ENCODE peak calls at places on chromosomes 16 and 17, in four cellular contexts. H is left lung, Q is stomach, D is neural progenitor cell. M is an unnamed sample.
A peak's percentile ranks its signal among the peaks of the same experiment; 100 is the strongest.

GRCh38 chr17:30219833-30220232 is 15.7 kb downstream of the SLC6A4 start:
- DNase-seq in Q (no peak), D (no peak), H (no peak), M (no peak)

GRCh38 chr16:49048557-49048956 is 233.1 kb downstream of the CBLN1 start:
- DNase-seq in H (no peak), Q (no peak), D (no peak), M (no peak)

GRCh38 chr16:8660841-8661301 is 13.5 kb upstream of the ABAT start:
- DNase-seq in D (peak; percentile 86), Q (peak; percentile 82), H (peak; percentile 49), M (no peak)

GRCh38 chr17:60134396-60135159 is 15.2 kb upstream of the CA4 start:
- DNase-seq in Q (peak; percentile 19), D (no peak), H (no peak), M (peak; percentile 21)

GRCh38 chr17:45244725-45245656 is 16.9 kb downstream of the SPATA32 start:
- DNase-seq in D (no peak), Q (no peak), H (no peak), M (no peak)

GRCh38 chr17:42459256-42459982 is 741 bp downstream of the ATP6V0A1 start:
- DNase-seq in Q (peak; percentile 40), D (peak; percentile 41), H (peak; percentile 61), M (no peak)

GRCh38 chr17:18959071-18959844 is 7.3 kb downstream of the SLC5A10 start:
- DNase-seq in Q (no peak), D (peak; percentile 39), H (no peak), M (no peak)

GRCh38 chr17:44628234-44629188 is 27.8 kb upstream of the MEIOC start:
- DNase-seq in Q (no peak), H (no peak), D (peak; percentile 96), M (no peak)

GRCh38 chr16:12516621-12517309 is 286.9 kb downstream of the CPPED1 start:
- DNase-seq in H (no peak), Q (no peak), D (no peak), M (no peak)

GRCh38 chr17:60720763-60721531 is 43.3 kb downstream of the BCAS3 start:
- DNase-seq in H (no peak), D (peak; percentile 72), Q (no peak), M (no peak)

GRCh38 chr17:4472281-4472680 is 26.4 kb upstream of the SPNS2 start:
- DNase-seq in D (no peak), H (no peak), Q (no peak), M (no peak)

GRCh38 chr17:43176119-43176570 is 5.1 kb downstream of the NBR1 start:
- DNase-seq in Q (no peak), D (no peak), H (no peak), M (no peak)

GRCh38 chr17:4771519-4772234 is at the start of gene TM4SF5:
- DNase-seq in D (no peak), Q (peak; percentile 76), H (no peak), M (no peak)

GRCh38 chr16:9370071-9370491 is 278.6 kb downstream of the HAPSTR1 start:
- DNase-seq in D (no peak), H (no peak), Q (no peak), M (no peak)

GRCh38 chr16:82093901-82094300 is 58.8 kb downstream of the HSD17B2 start:
- DNase-seq in Q (no peak), D (no peak), H (no peak), M (no peak)

GRCh38 chr16:57882797-57883196 is 80.5 kb upstream of the KIFC3 start:
- DNase-seq in Q (no peak), D (peak; percentile 42), H (no peak), M (no peak)

GRCh38 chr16:85302018-85302847 is 190.0 kb upstream of the CIBAR2 start:
- DNase-seq in H (no peak), Q (no peak), D (peak; percentile 39), M (no peak)

GRCh38 chr17:19238167-19238505 is 970 bp downstream of the EPN2 start:
- DNase-seq in D (peak; percentile 65), Q (peak; percentile 55), H (peak; percentile 37), M (no peak)

GRCh38 chr16:88536510-88536909 is 33.7 kb upstream of the ZC3H18 start:
- DNase-seq in D (no peak), H (no peak), Q (no peak), M (no peak)

GRCh38 chr17:55402374-55402773 is 19.3 kb downstream of the MMD start:
- DNase-seq in Q (no peak), D (no peak), H (no peak), M (no peak)

GRCh38 chr17:78120971-78121800 is 7.4 kb downstream of the TMC6 start:
- DNase-seq in Q (no peak), D (no peak), H (no peak), M (no peak)

GRCh38 chr17:64315032-64315490 is 52.0 kb upstream of the TEX2 start:
- DNase-seq in H (peak; percentile 75), Q (peak; percentile 79), D (no peak), M (no peak)

GRCh38 chr16:57376313-57376818 is 4.1 kb downstream of the CX3CL1 start:
- DNase-seq in D (no peak), H (no peak), Q (no peak), M (no peak)

GRCh38 chr16:88561485-88562369 is 8.5 kb upstream of the ZC3H18 start:
- DNase-seq in H (peak; percentile 49), Q (peak; percentile 52), D (peak; percentile 73), M (no peak)

GRCh38 chr16:61323456-61323855 is 712.8 kb downstream of the CDH8 start:
- DNase-seq in Q (no peak), D (no peak), H (no peak), M (no peak)

GRCh38 chr17:82442643-82443464 is 7.7 kb downstream of the CYBC1 start:
- DNase-seq in Q (no peak), H (no peak), D (no peak), M (no peak)

GRCh38 chr17:42288985-42289862 is 926 bp downstream of the STAT5A start:
- DNase-seq in Q (peak; percentile 55), D (no peak), H (peak; percentile 55), M (peak; percentile 57)

GRCh38 chr16:81997738-81998137 is 13.5 kb downstream of the SDR42E1 start:
- DNase-seq in D (no peak), Q (no peak), H (no peak), M (no peak)

GRCh38 chr16:68936729-68937631 is 93.6 kb downstream of the TANGO6 start:
- DNase-seq in Q (no peak), H (no peak), D (no peak), M (no peak)

GRCh38 chr17:71023631-71024030 is 854.3 kb downstream of the KCNJ2 start:
- DNase-seq in D (peak; percentile 22), Q (no peak), H (no peak), M (no peak)

GRCh38 chr16:57797526-57798266 is 4.6 kb downstream of the KIFC3 start:
- DNase-seq in D (peak; percentile 67), Q (peak; percentile 84), H (peak; percentile 73), M (peak; percentile 73)

GRCh38 chr17:21815352-21816063 is 123.2 kb downstream of the KCNJ18 start:
- DNase-seq in Q (no peak), H (no peak), D (no peak), M (no peak)

GRCh38 chr17:82875418-82875856 is 35.6 kb upstream of the ZNF750 start:
- DNase-seq in H (peak; percentile 75), Q (peak; percentile 87), D (peak; percentile 67), M (peak; percentile 94)

GRCh38 chr16:73021866-73022495 is 25.9 kb downstream of the ZFHX3 start:
- DNase-seq in Q (no peak), H (no peak), D (no peak), M (no peak)

GRCh38 chr17:11637796-11638195 is 39.5 kb downstream of the DNAH9 start:
- DNase-seq in H (no peak), Q (no peak), D (no peak), M (no peak)

GRCh38 chr17:43584666-43585102 is 38.5 kb upstream of the ETV4 start:
- DNase-seq in H (no peak), Q (no peak), D (no peak), M (no peak)

GRCh38 chr16:54437921-54438320 is 151.3 kb upstream of the IRX3 start:
- DNase-seq in Q (no peak), D (no peak), H (no peak), M (no peak)

GRCh38 chr16:35525979-35526590 is 2066.7 kb downstream of the TP53TG3F start:
- DNase-seq in H (no peak), D (no peak), Q (no peak), M (no peak)
- H3K9me3 ChIP-seq in H (no peaks in the 10 kb centered on the region), D (peaks cover 21% of the 10 kb centered on the region), Q (no peaks in the 10 kb centered on the region), M (peaks cover 2% of the 10 kb centered on the region)

GRCh38 chr16:2856686-2857450 is 1.1 kb downstream of the PRSS22 start:
- DNase-seq in D (no peak), H (no peak), Q (no peak), M (no peak)
- H3K27ac ChIP-seq in D (no peak overlapping the region), H (no peak overlapping the region), Q (peak overlapping the region; percentile 89), M (peak overlapping the region; percentile 67)

GRCh38 chr16:67165121-67166034 is 833 bp downstream of the HSF4 start:
- DNase-seq in H (no peak), Q (no peak), D (peak; percentile 70), M (no peak)

GRCh38 chr16:67166035-67166882 is 1.7 kb downstream of the HSF4 start:
- DNase-seq in Q (no peak), H (no peak), D (no peak), M (no peak)

GRCh38 chr16:67163903-67164558 is 514 bp upstream of the HSF4 start:
- DNase-seq in H (no peak), Q (no peak), D (peak; percentile 48), M (no peak)

GRCh38 chr16:67163164-67163902 is 1.2 kb upstream of the HSF4 start:
- DNase-seq in H (no peak), D (peak; percentile 82), Q (no peak), M (peak; percentile 77)

DNA sequence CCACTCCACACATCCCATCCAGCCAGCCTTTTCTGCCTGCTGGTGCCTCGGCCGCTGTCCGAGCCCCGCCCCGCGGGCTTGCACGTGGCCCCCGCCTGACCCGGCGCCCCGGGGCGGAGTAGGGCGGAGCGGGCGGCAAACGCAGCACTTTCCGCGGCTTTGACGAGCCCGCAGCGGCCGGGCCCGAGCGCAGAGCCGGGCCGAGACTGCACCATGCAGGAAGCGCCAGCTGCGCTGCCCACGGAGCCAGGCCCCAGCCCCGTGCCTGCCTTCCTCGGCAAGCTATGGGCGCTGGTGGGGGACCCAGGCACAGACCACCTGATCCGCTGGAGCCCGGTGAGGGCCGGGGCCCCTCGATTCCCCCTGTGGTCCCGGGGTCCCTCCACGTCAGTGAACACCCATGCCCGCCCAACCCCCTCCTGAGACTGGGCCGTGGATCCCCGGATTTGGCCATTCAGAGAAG is at the start of gene HSF4:
- DNase-seq in D (peak; percentile 56), H (no peak), Q (peak; percentile 79), M (no peak)
- H3K4me3 ChIP-seq in D (peak within 1 kb of the TSS; percentile 47), H (peak within 1 kb of the TSS; percentile 24), Q (peak within 1 kb of the TSS; percentile 49), M (peak within 1 kb of the TSS; percentile 35)

GRCh38 chr16:11210260-11210659 is 45.7 kb downstream of the SOCS1 start:
- DNase-seq in Q (no peak), D (no peak), H (no peak), M (no peak)
- H3K9me3 ChIP-seq in Q (no peaks in the 10 kb centered on the region), D (no peaks in the 10 kb centered on the region), H (no peaks in the 10 kb centered on the region), M (no peaks in the 10 kb centered on the region)

GRCh38 chr17:65741690-65742089 is 180.2 kb upstream of the AXIN2 start:
- DNase-seq in D (no peak), Q (no peak), H (no peak), M (no peak)
- H3K27ac ChIP-seq in D (no peak overlapping the region), Q (no peak overlapping the region), H (no peak overlapping the region), M (no peak overlapping the region)